ENCODE peak calls at places on chromosomes 7 and 10, in five cellular contexts. Q is PC-3, H is small intestine, Y is testis, X is left lung. B is an unnamed sample. For H3K4me1, the result is how much of the 10 kb centered on the place peaks cover.

GRCh38 chr10:23702977-23703414 is 264.1 kb downstream of the OTUD1 start:
- DNase-seq in H (peak), X (no peak), Q (peak), Y (peak), B (peak)

GRCh38 chr10:79378647-79379511 is 31.6 kb downstream of the PPIF start:
- DNase-seq in Q (no peak), X (no peak), H (no peak), Y (peak), B (no peak)

GRCh38 chr10:132385721-132386418 is 11.1 kb upstream of the PWWP2B start:
- DNase-seq in X (peak), Y (no peak), H (peak), Q (no peak), B (peak)

GRCh38 chr7:28432105-28432504 is 19.8 kb downstream of the CREB5 start:
- DNase-seq in X (no peak), Y (no peak), H (no peak), Q (no peak), B (no peak)

GRCh38 chr10:69352569-69353264 is 64.0 kb downstream of the TACR2 start:
- DNase-seq in H (no peak), X (no peak), Y (no peak), Q (peak), B (no peak)

GRCh38 chr7:129782257-129783096 is 170.3 kb downstream of the UBE2H start:
- DNase-seq in Q (no peak), H (no peak), Y (no peak), X (no peak), B (no peak)

GRCh38 chr7:98562336-98563182 is 54.5 kb upstream of the NPTX2 start:
- DNase-seq in Y (no peak), H (no peak), Q (no peak), X (no peak), B (no peak)

GRCh38 chr7:159017210-159017609 is 127.5 kb downstream of the VIPR2 start:
- DNase-seq in H (no peak), Y (no peak), X (peak), Q (no peak), B (peak)

GRCh38 chr7:137847418-137848050 is 760 bp upstream of the DGKI start:
- DNase-seq in X (peak), Q (no peak), Y (no peak), H (no peak), B (no peak)

GRCh38 chr7:100632951-100633717 is 8.2 kb downstream of the TFR2 start:
- DNase-seq in Q (peak), Y (peak), H (peak), X (peak), B (peak)

GRCh38 chr7:119329715-119330114 is 943.3 kb upstream of the KCND2 start:
- DNase-seq in Q (no peak), X (peak), H (no peak), Y (no peak), B (no peak)

GRCh38 chr10:52092390-52092789 is 221.7 kb upstream of the DKK1 start:
- DNase-seq in Q (no peak), H (no peak), X (no peak), Y (no peak), B (no peak)

DNA sequence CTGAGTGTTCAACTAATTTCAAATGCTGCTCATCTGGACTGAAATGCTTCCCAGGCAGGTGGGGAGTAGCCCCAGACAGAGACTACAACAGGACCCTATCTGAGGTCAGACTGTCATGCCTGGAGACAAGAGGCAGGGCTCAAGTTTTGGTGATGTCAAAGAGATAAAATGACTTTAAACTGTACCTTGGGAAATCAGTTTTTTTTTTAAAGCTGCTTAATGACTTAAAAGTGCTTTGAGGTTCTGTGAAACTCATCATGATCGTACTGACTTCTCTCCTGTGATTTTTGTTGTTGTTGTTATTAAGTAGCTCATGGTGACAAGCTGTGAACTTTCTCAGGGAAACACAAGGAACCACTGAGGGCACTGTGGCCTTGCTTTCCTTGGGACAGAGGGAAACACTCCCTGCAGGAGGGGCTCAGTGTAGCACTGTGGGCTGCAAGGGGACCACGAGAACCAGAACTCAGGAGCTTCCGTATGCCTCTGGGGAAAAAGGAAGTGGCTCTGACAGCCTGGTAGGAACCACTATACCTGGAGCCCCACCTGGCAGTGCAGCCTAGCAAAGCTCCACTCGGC is 9.5 kb downstream of the HIPK2 start:
- DNase-seq in X (no peak), H (no peak), Q (no peak), Y (no peak), B (no peak)
- H3K4me1 ChIP-seq in X (half or more), H (under half), Q (under half), Y (under half), B (under half)

GRCh38 chr10:43362191-43362839 is 9.1 kb upstream of the FXYD4 start:
- DNase-seq in Y (peak), Q (peak), X (peak), H (peak), B (peak)
- H3K27ac ChIP-seq in Y (peak), Q (no peak), X (peak), H (peak), B (peak)

GRCh38 chr10:101967713-101968112 is 88.3 kb downstream of the ARMH3 start:
- DNase-seq in X (no peak), Y (no peak), H (no peak), Q (peak), B (no peak)
- H3K4me1 ChIP-seq in X (under half), Y (under half), H (under half), Q (under half), B (under half)

GRCh38 chr7:91566333-91566732 is 302.1 kb downstream of the FZD1 start:
- DNase-seq in H (no peak), X (no peak), Q (no peak), Y (no peak), B (no peak)
- H3K27ac ChIP-seq in H (no peak), X (no peak), Q (no peak), Y (no peak), B (no peak)

GRCh38 chr7:85612514-85612913 is 425.7 kb upstream of the SEMA3D start:
- DNase-seq in Q (no peak), X (no peak), H (no peak), Y (no peak), B (no peak)

GRCh38 chr7:85619236-85619635 is 432.4 kb upstream of the SEMA3D start:
- DNase-seq in X (no peak), H (no peak), Y (no peak), Q (no peak), B (no peak)

GRCh38 chr7:85608804-85609203 is 421.9 kb upstream of the SEMA3D start:
- DNase-seq in H (no peak), Q (no peak), X (no peak), Y (no peak), B (no peak)

DNA sequence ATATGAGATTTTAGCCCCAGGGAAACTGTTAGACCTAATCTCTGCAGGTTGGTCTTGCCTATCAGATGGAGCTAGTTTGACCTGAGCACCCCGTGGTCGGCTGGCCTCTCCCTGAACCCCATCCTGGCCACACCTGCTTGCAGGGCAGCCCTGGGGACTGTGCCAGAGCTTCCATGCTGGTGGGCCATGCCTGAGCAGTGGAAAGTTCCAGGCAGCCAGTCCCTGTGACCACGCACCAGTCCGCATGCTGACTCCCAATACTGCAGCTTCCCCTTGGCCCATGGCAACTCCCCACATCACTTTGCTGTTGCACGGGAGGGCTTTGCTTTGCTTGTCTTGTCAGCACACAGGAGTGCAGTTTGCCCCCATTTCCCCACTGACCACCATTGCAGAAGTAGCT is 427.8 kb upstream of the SEMA3D start:
- DNase-seq in Q (no peak), H (no peak), X (peak), Y (no peak), B (peak)
- H3K4me1 ChIP-seq in Q (under half), H (under half), X (under half), Y (under half), B (under half)

DNA sequence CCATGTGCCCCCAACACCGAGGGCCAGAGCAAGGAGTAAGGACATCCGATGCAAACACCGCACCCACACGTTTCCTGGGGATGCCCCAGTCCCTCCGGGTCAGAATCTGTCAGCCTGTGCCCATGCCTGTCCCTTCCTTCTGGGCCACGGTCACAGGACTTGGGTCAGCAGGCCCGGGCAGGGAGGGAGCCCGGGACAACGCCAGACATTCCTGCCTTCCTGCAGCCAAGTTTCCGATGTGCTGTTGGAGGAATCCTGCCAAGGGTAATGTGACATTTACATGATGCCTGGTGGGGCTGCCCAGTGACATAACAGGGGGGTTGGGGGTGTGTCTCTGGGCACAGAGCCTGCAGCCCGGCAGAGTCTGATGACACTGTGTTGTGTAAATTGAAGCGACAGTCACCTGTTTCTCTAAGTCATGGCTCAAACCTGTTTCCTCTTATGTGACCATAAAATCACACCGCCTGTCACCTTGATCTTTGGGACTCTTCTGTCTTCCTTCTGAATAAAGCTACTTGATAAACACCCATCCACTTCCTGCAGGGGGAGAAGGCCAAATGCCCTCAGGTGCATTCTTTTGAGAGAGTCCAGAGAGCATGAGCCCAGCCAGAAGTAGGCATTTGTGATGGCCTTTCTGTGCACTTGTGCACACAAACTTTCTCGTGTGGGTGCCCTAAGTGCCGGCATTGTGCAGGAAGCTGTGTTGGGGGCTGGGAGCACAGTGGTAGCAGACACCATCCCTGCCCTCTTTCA is 175.3 kb upstream of the RHEB start:
- DNase-seq in H (peak), Y (no peak), Q (peak), X (peak), B (no peak)
- H3K27ac ChIP-seq in H (peak), Y (no peak), Q (no peak), X (no peak), B (peak)

B was measured in upper lobe of right lung.